ENCODE peak calls at places on chromosomes 5 and 9, in four cellular contexts. U is breast epithelium, C is left ventricle myocardium inferior, L is MM.1S. M is an unnamed sample. For H3K27me3, the result is how much of the 10 kb centered on the place peaks cover.

GRCh38 chr9:76537150-76537646 is 78.2 kb downstream of the GCNT1 start:
- DNase-seq in U (peak), L (no peak), C (peak), M (no peak)

GRCh38 chr5:120098902-120099301 is 365.2 kb upstream of the PRR16 start:
- DNase-seq in C (no peak), L (no peak), U (no peak), M (no peak)

GRCh38 chr5:55035480-55035879 is 11.4 kb downstream of the GZMK start:
- DNase-seq in L (no peak), C (no peak), U (no peak), M (no peak)

GRCh38 chr9:70413427-70413797 is 1.0 kb downstream of the KLF9 start:
- DNase-seq in C (peak), L (peak), U (no peak), M (no peak)

GRCh38 chr9:27365977-27366376 is 69.0 kb upstream of the EQTN start:
- DNase-seq in U (no peak), C (no peak), L (peak), M (no peak)

GRCh38 chr5:36407396-36407795 is 105.7 kb upstream of the RANBP3L start:
- DNase-seq in C (no peak), L (no peak), U (no peak), M (no peak)

GRCh38 chr5:62385136-62385535 is 18.6 kb downstream of the DIMT1 start:
- DNase-seq in U (no peak), L (no peak), C (no peak), M (no peak)

GRCh38 chr5:59036274-59036961 is 453.5 kb downstream of the RAB3C start:
- DNase-seq in U (no peak), C (no peak), L (no peak), M (peak)

GRCh38 chr5:78773655-78774054 is 125.1 kb upstream of the LHFPL2 start:
- DNase-seq in U (no peak), C (no peak), L (no peak), M (no peak)

GRCh38 chr5:94407023-94407422 is 211.4 kb downstream of the KIAA0825 start:
- DNase-seq in U (no peak), L (no peak), C (no peak), M (no peak)

GRCh38 chr5:133287500-133287899 is 235.7 kb downstream of the HSPA4 start:
- DNase-seq in U (no peak), C (no peak), L (peak), M (no peak)

GRCh38 chr9:98341157-98342102 is 86.0 kb upstream of the TBC1D2 start:
- DNase-seq in C (no peak), U (no peak), L (no peak), M (no peak)

GRCh38 chr5:139141841-139142240 is 56.3 kb downstream of the SIL1 start:
- DNase-seq in L (no peak), C (peak), U (no peak), M (peak)

GRCh38 chr9:106420511-106420944 is 442.4 kb upstream of the ZNF462 start:
- DNase-seq in U (no peak), C (no peak), L (peak), M (no peak)

GRCh38 chr9:117703538-117703937 is 665 bp upstream of the TLR4 start:
- DNase-seq in L (no peak), U (no peak), C (no peak), M (no peak)

GRCh38 chr5:472656-473343 is 29.8 kb downstream of the EXOC3 start:
- DNase-seq in L (peak), U (peak), C (peak), M (peak)

GRCh38 chr5:125485003-125485641 is 738.7 kb upstream of the ZNF608 start:
- DNase-seq in L (no peak), C (no peak), U (no peak), M (no peak)

GRCh38 chr9:124505901-124506346 is 1.3 kb downstream of the NR5A1 start:
- DNase-seq in U (no peak), C (no peak), L (no peak), M (peak)

GRCh38 chr5:178069909-178070308 is 43.4 kb upstream of the N4BP3 start:
- DNase-seq in U (no peak), C (no peak), L (no peak), M (no peak)

GRCh38 chr5:32444946-32445758 is 612 bp upstream of the ZFR start:
- DNase-seq in L (no peak), C (no peak), U (no peak), M (no peak)

GRCh38 chr9:93114169-93114983 is 18.4 kb downstream of the CARD19 start:
- DNase-seq in U (peak), L (no peak), C (peak), M (peak)

GRCh38 chr5:14197056-14197455 is 53.9 kb downstream of the TRIO start:
- DNase-seq in U (no peak), L (no peak), C (no peak), M (no peak)
- H3K27ac ChIP-seq in U (no peak), L (no peak), C (no peak), M (no peak)

GRCh38 chr5:154141686-154142300 is 48.7 kb upstream of the GALNT10 start:
- DNase-seq in C (no peak), U (no peak), L (no peak), M (no peak)
- H3K27me3 ChIP-seq in C (under half), U (under half), L (under half), M (under half)

GRCh38 chr5:108371263-108371662 is 10.6 kb downstream of the FBXL17 start:
- DNase-seq in L (no peak), C (no peak), U (no peak), M (no peak)

GRCh38 chr5:108373426-108373825 is 8.5 kb downstream of the FBXL17 start:
- DNase-seq in U (no peak), L (no peak), C (no peak), M (no peak)

GRCh38 chr5:108372369-108372768 is 9.5 kb downstream of the FBXL17 start:
- DNase-seq in U (no peak), L (no peak), C (no peak), M (no peak)

GRCh38 chr5:108379722-108380530 is 2.0 kb downstream of the FBXL17 start:
- DNase-seq in U (no peak), C (no peak), L (no peak), M (no peak)

DNA sequence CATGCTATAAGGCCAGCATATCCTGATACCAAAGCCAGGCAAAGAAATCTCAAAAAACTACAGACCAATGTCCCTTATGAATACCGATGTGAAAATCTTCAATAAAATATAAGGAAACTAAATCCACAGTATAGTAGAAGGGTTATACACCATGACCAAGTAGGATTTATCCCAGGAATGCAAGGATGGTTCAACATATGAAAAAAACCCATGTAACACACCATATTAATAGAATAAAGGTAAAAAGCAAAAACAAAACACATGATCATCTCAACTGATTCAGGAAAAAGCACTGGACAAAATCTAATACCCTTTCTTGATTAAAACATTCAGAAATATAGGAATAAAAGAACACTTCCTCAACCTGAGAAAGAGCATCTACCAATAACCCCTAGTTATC is 6.1 kb downstream of the FBXL17 start:
- DNase-seq in L (no peak), U (no peak), C (no peak), M (no peak)
- H3K4me3 ChIP-seq in L (no peak), U (no peak), C (no peak), M (no peak)

DNA sequence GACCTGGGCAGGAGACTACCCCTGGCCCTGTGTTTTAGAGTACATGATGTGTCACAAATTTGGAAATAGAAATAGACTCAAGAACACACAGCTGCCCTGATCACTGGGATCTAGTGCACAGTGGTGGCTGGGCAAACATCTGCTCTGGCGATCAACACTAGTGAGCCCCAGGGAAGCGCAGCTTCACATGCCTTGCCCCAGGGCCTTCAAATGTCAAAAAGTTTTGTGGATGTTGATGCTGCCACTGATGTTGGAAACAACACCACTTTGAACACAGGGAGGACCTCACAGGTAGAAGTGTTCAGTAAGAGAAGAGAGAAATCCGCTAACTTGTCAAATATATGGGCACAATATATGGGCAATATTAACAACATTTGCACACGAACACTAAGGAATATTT is 7.1 kb upstream of the MAP3K1 start:
- DNase-seq in L (no peak), U (no peak), C (no peak), M (no peak)
- H3K27ac ChIP-seq in L (no peak), U (no peak), C (no peak), M (no peak)

GRCh38 chr9:69085523-69086283 is 50.2 kb downstream of the FXN start:
- DNase-seq in C (no peak), U (no peak), L (no peak), M (no peak)
- H3K27me3 ChIP-seq in C (under half), U (under half), L (under half), M (under half)

GRCh38 chr9:36399980-36400331 is at the start of gene RNF38:
- DNase-seq in C (no peak), L (no peak), U (no peak), M (no peak)

GRCh38 chr9:36396985-36397384 is 3.1 kb downstream of the RNF38 start:
- DNase-seq in L (no peak), C (no peak), U (no peak), M (no peak)

GRCh38 chr9:36400332-36401178 is 486 bp upstream of the RNF38 start:
- DNase-seq in C (peak), U (peak), L (peak), M (peak)

GRCh38 chr9:36401179-36401740 is 1.2 kb upstream of the RNF38 start:
- DNase-seq in C (no peak), U (no peak), L (peak), M (no peak)

DNA sequence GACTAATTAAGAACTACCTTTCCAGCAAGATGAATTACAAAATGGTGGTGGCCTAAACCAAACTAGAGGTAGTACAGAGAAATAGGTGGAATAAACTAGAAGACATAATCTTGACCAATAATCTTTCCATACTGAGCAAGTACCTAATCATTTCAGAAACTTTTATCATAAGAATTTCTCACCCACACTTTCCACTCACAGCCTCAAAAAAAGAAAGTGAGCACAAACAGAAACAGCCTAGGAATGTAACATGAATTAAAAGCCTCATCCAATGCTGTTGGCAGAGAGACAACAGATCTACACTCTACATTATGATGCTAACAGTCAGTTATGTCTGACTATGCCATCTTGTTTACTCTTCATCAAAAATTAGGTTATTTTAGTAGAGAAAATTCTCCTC is 1.3 kb downstream of the RNF38 start:
- DNase-seq in C (no peak), L (no peak), U (no peak), M (no peak)
- H3K4me3 ChIP-seq in C (peak), L (no peak), U (peak), M (no peak)

GRCh38 chr9:109497193-109498165 is 628 bp downstream of the PTPN3 start:
- DNase-seq in L (no peak), C (no peak), U (no peak), M (no peak)
- H3K27ac ChIP-seq in L (no peak), C (no peak), U (peak), M (no peak)

GRCh38 chr5:143573568-143574170 is 170.2 kb upstream of the NR3C1 start:
- DNase-seq in C (no peak), U (no peak), L (peak), M (no peak)

GRCh38 chr5:143570989-143571388 is 167.5 kb upstream of the NR3C1 start:
- DNase-seq in L (no peak), C (no peak), U (no peak), M (no peak)

GRCh38 chr5:143569722-143570567 is 166.5 kb upstream of the NR3C1 start:
- DNase-seq in U (no peak), L (no peak), C (no peak), M (no peak)

GRCh38 chr5:143572671-143573070 is 169.2 kb upstream of the NR3C1 start:
- DNase-seq in U (no peak), C (no peak), L (no peak), M (no peak)

GRCh38 chr5:143572270-143572669 is 168.8 kb upstream of the NR3C1 start:
- DNase-seq in L (no peak), U (no peak), C (no peak), M (no peak)
- H3K27me3 ChIP-seq in L (under half), U (under half), C (under half), M (under half)

DNA sequence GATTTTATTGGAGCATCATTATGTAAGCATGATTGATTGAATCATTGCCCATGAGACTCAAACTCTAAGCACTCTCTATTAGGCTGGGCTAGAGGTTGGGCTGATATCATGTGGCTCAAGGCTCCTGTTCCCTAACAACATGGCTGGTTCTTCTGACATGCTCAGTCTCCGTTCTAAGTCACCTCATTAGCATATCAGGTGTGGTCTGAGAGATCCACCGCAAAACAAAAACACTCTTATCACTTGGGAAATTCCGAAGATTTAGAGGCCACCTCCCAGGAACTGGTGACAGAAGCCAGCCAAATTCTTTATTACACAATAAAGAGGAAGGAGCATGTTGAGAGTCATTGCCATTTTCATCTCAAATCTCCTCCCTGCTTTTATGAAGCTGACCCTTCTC is 107.6 kb downstream of the MSX2 start:
- DNase-seq in C (no peak), U (no peak), L (no peak), M (no peak)
- H3K4me3 ChIP-seq in C (no peak), U (no peak), L (no peak), M (no peak)

GRCh38 chr9:99592834-99593584 is 228.7 kb upstream of the NR4A3 start:
- DNase-seq in C (no peak), L (no peak), U (no peak), M (no peak)
- H3K27ac ChIP-seq in C (no peak), L (no peak), U (no peak), M (no peak)

M was measured in lower lobe of right lung.